ENCODE peak calls at places on chromosomes 7 and 10, in five cellular contexts. T is CD4-positive, alpha-beta T cell; X is neural progenitor cell; L is coronary artery; W is right cardiac atrium. K is an unnamed sample.

GRCh38 chr7:17677408-17677807 is 262.9 kb downstream of the SNX13 start:
- DNase-seq in L (no peak), T (no peak), W (no peak), X (no peak), K (no peak)

GRCh38 chr10:59872892-59873463 is 33.4 kb downstream of the CCDC6 start:
- DNase-seq in T (no peak), X (no peak), L (no peak), W (no peak), K (no peak)

GRCh38 chr7:81081626-81082025 is 162.8 kb upstream of the SEMA3C start:
- DNase-seq in T (no peak), X (no peak), W (no peak), L (no peak), K (no peak)

GRCh38 chr10:71755179-71755879 is 18.0 kb downstream of the VSIR start:
- DNase-seq in X (no peak), W (peak; percentile 38), T (no peak), L (no peak), K (no peak)

GRCh38 chr7:33357846-33358245 is 228.5 kb downstream of the BBS9 start:
- DNase-seq in X (no peak), L (no peak), W (no peak), T (no peak), K (no peak)

GRCh38 chr7:45267262-45267661 is 109.7 kb downstream of the RAMP3 start:
- DNase-seq in W (no peak), X (peak; percentile 45), L (no peak), T (no peak), K (no peak)

GRCh38 chr10:51103818-51104217 is 29.5 kb downstream of the PRKG1 start:
- DNase-seq in W (no peak), T (no peak), L (no peak), X (no peak), K (no peak)

GRCh38 chr7:108147031-108147563 is 16.9 kb upstream of the LAMB4 start:
- DNase-seq in W (no peak), X (no peak), T (no peak), L (no peak), K (no peak)

GRCh38 chr10:103854687-103855423 is 521 bp downstream of the SH3PXD2A start:
- DNase-seq in W (peak; percentile 81), X (peak; percentile 63), L (no peak), T (no peak), K (no peak)

GRCh38 chr10:4902571-4903011 is 60.6 kb upstream of the AKR1C1 start:
- DNase-seq in L (no peak), W (no peak), X (no peak), T (no peak), K (no peak)

GRCh38 chr7:123929107-123929506 is 4.1 kb downstream of the SPAM1 start:
- DNase-seq in W (no peak), L (no peak), X (no peak), T (no peak), K (no peak)

GRCh38 chr10:120475844-120476791 is 19.1 kb downstream of the PLPP4 start:
- DNase-seq in W (no peak), L (peak; percentile 41), X (no peak), T (no peak), K (no peak)

GRCh38 chr7:102836206-102836938 is 76.4 kb upstream of the LRRC17 start:
- DNase-seq in W (no peak), X (no peak), L (no peak), T (no peak), K (no peak)

GRCh38 chr10:86260564-86260963 is 106.0 kb downstream of the GRID1 start:
- DNase-seq in T (no peak), L (peak; percentile 45), X (no peak), W (no peak), K (no peak)

GRCh38 chr10:59580257-59580863 is 129.3 kb downstream of the SLC16A9 start:
- DNase-seq in W (no peak), L (no peak), T (no peak), X (peak; percentile 33), K (no peak)

GRCh38 chr7:45150199-45150598 is 7.4 kb upstream of the RAMP3 start:
- DNase-seq in L (no peak), W (no peak), T (no peak), X (no peak), K (no peak)

GRCh38 chr7:50209461-50210161 is 94.9 kb upstream of the IKZF1 start:
- DNase-seq in W (no peak), T (no peak), L (peak; percentile 26), X (no peak), K (no peak)

GRCh38 chr10:99522511-99523250 is 10.1 kb upstream of the NKX2-3 start:
- DNase-seq in L (no peak), X (peak; percentile 80), W (peak; percentile 43), T (no peak), K (no peak)

GRCh38 chr7:115040526-115040925 is 118.6 kb downstream of the MDFIC start:
- DNase-seq in X (no peak), W (no peak), L (no peak), T (no peak), K (no peak)

DNA sequence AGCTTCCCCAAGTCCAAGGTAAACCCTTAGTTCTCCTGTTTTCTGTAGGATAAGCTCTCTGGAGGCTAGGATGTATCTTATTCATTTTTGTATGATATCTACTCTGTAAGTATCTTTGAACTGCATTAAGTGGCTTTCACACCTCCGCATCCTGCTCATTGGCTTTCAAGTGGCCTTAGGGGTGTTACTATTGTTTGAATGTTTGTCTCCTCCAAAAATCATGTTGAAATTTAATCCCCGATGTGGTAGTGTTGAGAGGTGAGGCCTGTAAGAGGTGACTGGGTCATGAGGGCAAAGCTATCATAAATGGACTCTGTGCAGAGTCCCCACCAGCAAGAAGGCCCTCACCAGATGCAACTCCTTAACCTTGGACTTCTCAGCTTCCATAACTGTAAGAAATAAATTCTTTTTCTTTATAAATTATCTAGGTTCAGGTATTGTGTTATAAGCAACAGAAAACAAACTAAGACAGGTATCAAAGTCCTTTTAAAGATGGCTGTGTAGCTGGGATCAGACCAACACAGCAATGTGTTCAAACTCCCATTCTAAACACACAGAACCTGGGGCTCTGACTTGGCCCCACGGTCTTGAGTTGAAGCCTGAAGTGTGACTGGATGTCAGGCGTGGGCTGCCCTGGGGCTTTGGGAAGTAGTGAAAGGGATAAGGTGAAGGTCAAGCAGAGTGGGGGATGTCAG is 25.9 kb downstream of the TBXAS1 start:
- DNase-seq in T (no peak), W (no peak), X (no peak), L (no peak), K (no peak)
- H3K27ac ChIP-seq in T (no peak overlapping the region), W (no peak overlapping the region), X (no peak overlapping the region), L (no peak overlapping the region), K (no peak overlapping the region)

GRCh38 chr7:117005449-117005848 is 52.1 kb downstream of the ST7 start:
- DNase-seq in L (no peak), T (no peak), W (no peak), X (no peak), K (no peak)
- H3K27ac ChIP-seq in L (no peak overlapping the region), T (no peak overlapping the region), W (no peak overlapping the region), X (no peak overlapping the region), K (no peak overlapping the region)

GRCh38 chr7:128406147-128406985 is 3.4 kb downstream of the IMPDH1 start:
- DNase-seq in T (no peak), L (no peak), W (no peak), X (no peak), K (no peak)
- H3K27ac ChIP-seq in T (no peak overlapping the region), L (no peak overlapping the region), W (no peak overlapping the region), X (no peak overlapping the region), K (no peak overlapping the region)

DNA sequence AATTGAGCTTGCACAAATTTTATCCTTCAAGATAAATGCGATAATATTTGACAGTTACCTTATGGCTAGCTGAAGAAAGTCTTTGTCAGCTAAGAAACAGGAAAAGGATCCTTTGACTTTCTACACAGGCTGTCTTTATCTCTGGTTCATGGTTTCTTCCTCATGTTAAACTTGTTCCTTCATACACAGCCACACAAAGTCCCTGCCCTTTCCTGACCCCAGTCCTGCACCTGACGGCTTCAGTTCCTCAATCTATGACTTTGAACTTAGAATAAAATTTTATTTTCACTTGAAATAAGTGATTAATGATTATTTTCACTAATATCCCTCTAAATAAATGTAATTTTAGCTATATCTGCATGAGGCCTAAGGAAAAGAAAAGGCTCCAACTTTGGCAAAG is 77.8 kb upstream of the PRSS1 start:
- DNase-seq in W (no peak), T (no peak), X (no peak), L (no peak), K (no peak)
- H3K27ac ChIP-seq in W (no peak overlapping the region), T (no peak overlapping the region), X (no peak overlapping the region), L (no peak overlapping the region), K (no peak overlapping the region)

DNA sequence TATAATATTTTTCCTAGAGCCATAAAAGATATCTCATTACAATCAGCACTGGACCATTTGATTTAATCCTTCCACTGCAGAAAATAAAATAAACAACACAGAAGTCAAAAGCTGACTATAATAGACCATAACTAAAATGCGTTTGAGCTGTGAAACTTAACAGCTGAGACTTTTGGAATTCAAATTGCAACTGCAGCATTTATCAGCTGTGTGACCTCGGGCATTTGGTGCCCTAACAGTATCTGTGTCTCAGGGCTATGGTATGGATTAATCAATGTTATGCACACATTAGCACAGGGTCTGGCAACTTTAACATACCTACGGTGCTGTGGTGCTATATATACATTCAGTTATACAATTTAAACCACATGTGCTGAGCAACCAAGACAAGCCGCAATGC is 160.1 kb downstream of the COL28A1 start:
- DNase-seq in L (no peak), W (no peak), T (no peak), X (no peak), K (no peak)
- H3K27ac ChIP-seq in L (no peak overlapping the region), W (no peak overlapping the region), T (no peak overlapping the region), X (no peak overlapping the region), K (no peak overlapping the region)

GRCh38 chr10:95214793-95215192 is 20.8 kb downstream of the ACSM6 start:
- DNase-seq in T (no peak), L (no peak), W (no peak), X (no peak), K (no peak)

GRCh38 chr10:95225136-95225535 is 31.1 kb downstream of the ACSM6 start:
- DNase-seq in W (no peak), T (no peak), L (no peak), X (no peak), K (no peak)

GRCh38 chr10:95217476-95217875 is 23.4 kb downstream of the ACSM6 start:
- DNase-seq in L (no peak), T (no peak), X (no peak), W (no peak), K (no peak)

GRCh38 chr10:95221124-95221523 is 27.1 kb downstream of the ACSM6 start:
- DNase-seq in L (no peak), T (no peak), X (no peak), W (no peak), K (no peak)

DNA sequence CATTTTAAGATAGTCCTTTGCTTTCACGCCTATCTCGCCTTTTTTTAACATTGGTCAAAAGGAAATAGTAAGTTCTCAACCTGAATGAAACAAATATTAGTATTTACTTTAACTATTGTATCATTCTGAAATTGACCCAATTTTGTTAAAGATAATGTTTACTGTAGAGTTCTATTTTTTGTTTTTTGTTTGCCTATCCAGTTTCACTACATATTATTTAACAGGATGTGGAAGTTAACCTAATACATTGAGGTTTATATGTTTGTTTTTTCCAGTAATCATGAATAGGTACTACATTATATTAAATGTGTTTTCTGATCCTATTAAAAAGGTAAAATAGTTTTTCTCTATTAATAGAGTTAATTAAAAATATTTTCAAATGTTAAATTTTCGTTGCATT is 26.5 kb downstream of the ACSM6 start:
- DNase-seq in X (no peak), L (no peak), W (no peak), T (no peak), K (no peak)
- H3K27ac ChIP-seq in X (no peak overlapping the region), L (no peak overlapping the region), W (no peak overlapping the region), T (no peak overlapping the region), K (no peak overlapping the region)

K was measured in caudate nucleus.